ENCODE peak calls at places on chromosomes 3 and 15, in ten cellular contexts. One of them, this sample, is unnamed.

GRCh38 chr3:185699927-185700326 is 113.8 kb downstream of the SENP2 start:
- DNase-seq in K562: no peak
- DNase-seq in astrocyte of the spinal cord: no peak
- DNase-seq in heart right ventricle: no peak
- DNase-seq in fibroblast of the aortic adventitia: no peak
- DNase-seq in hepatocyte: no peak
- DNase-seq in effector memory CD4-positive, alpha-beta T cell: no peak
- DNase-seq in AG04450: no peak
- DNase-seq in aorta: no peak
- DNase-seq in tibial artery: no peak
- DNase-seq in this sample: no peak

GRCh38 chr3:171160326-171160725 is 133.8 kb upstream of the SLC2A2 start:
- DNase-seq in AG04450: no peak
- DNase-seq in heart right ventricle: no peak
- DNase-seq in hepatocyte: no peak
- DNase-seq in tibial artery: no peak
- DNase-seq in astrocyte of the spinal cord: no peak
- DNase-seq in effector memory CD4-positive, alpha-beta T cell: no peak
- DNase-seq in fibroblast of the aortic adventitia: peak; percentile 48
- DNase-seq in K562: no peak
- DNase-seq in aorta: no peak
- DNase-seq in this sample: no peak

GRCh38 chr3:109089265-109089664 is 28.7 kb downstream of the MORC1 start:
- DNase-seq in aorta: no peak
- DNase-seq in fibroblast of the aortic adventitia: no peak
- DNase-seq in K562: no peak
- DNase-seq in hepatocyte: no peak
- DNase-seq in astrocyte of the spinal cord: no peak
- DNase-seq in AG04450: no peak
- DNase-seq in tibial artery: no peak
- DNase-seq in effector memory CD4-positive, alpha-beta T cell: no peak
- DNase-seq in heart right ventricle: no peak
- DNase-seq in this sample: no peak

GRCh38 chr3:107993771-107994170 is 97.1 kb downstream of the CD47 start:
- DNase-seq in K562: no peak
- DNase-seq in hepatocyte: no peak
- DNase-seq in heart right ventricle: no peak
- DNase-seq in tibial artery: no peak
- DNase-seq in effector memory CD4-positive, alpha-beta T cell: no peak
- DNase-seq in astrocyte of the spinal cord: no peak
- DNase-seq in fibroblast of the aortic adventitia: peak; percentile 87
- DNase-seq in aorta: no peak
- DNase-seq in AG04450: no peak
- DNase-seq in this sample: no peak

GRCh38 chr15:47872869-47873301 is 155.6 kb downstream of the SEMA6D start:
- DNase-seq in hepatocyte: no peak
- DNase-seq in K562: no peak
- DNase-seq in astrocyte of the spinal cord: no peak
- DNase-seq in aorta: no peak
- DNase-seq in fibroblast of the aortic adventitia: no peak
- DNase-seq in effector memory CD4-positive, alpha-beta T cell: no peak
- DNase-seq in tibial artery: peak; percentile 36
- DNase-seq in AG04450: no peak
- DNase-seq in heart right ventricle: no peak
- DNase-seq in this sample: no peak

GRCh38 chr3:195815169-195815771 is 3.5 kb upstream of the MUC4 start:
- DNase-seq in heart right ventricle: no peak
- DNase-seq in tibial artery: no peak
- DNase-seq in hepatocyte: peak; percentile 54
- DNase-seq in aorta: peak; percentile 39
- DNase-seq in K562: no peak
- DNase-seq in fibroblast of the aortic adventitia: no peak
- DNase-seq in effector memory CD4-positive, alpha-beta T cell: no peak
- DNase-seq in astrocyte of the spinal cord: peak; percentile 14
- DNase-seq in AG04450: no peak
- DNase-seq in this sample: peak; percentile 12

GRCh38 chr15:98648654-98649537 is 557 bp downstream of the IGF1R start:
- DNase-seq in effector memory CD4-positive, alpha-beta T cell: no peak
- DNase-seq in aorta: peak; percentile 70
- DNase-seq in fibroblast of the aortic adventitia: peak; percentile 43
- DNase-seq in AG04450: no peak
- DNase-seq in astrocyte of the spinal cord: peak; percentile 58
- DNase-seq in tibial artery: no peak
- DNase-seq in hepatocyte: peak; percentile 79
- DNase-seq in heart right ventricle: peak; percentile 63
- DNase-seq in K562: peak; percentile 49
- DNase-seq in this sample: no peak

GRCh38 chr3:175266478-175266877 is 407.3 kb downstream of the NAALADL2 start:
- DNase-seq in fibroblast of the aortic adventitia: peak; percentile 66
- DNase-seq in effector memory CD4-positive, alpha-beta T cell: no peak
- DNase-seq in AG04450: no peak
- DNase-seq in K562: no peak
- DNase-seq in aorta: no peak
- DNase-seq in hepatocyte: no peak
- DNase-seq in astrocyte of the spinal cord: peak; percentile 60
- DNase-seq in tibial artery: no peak
- DNase-seq in heart right ventricle: no peak
- DNase-seq in this sample: no peak

GRCh38 chr3:105905328-105905727 is 36.5 kb upstream of the CBLB start:
- DNase-seq in heart right ventricle: no peak
- DNase-seq in effector memory CD4-positive, alpha-beta T cell: no peak
- DNase-seq in fibroblast of the aortic adventitia: peak; percentile 13
- DNase-seq in hepatocyte: no peak
- DNase-seq in AG04450: no peak
- DNase-seq in astrocyte of the spinal cord: peak; percentile 8
- DNase-seq in aorta: no peak
- DNase-seq in tibial artery: no peak
- DNase-seq in K562: no peak
- DNase-seq in this sample: no peak

GRCh38 chr3:184565421-184566211 is 4.0 kb downstream of the EPHB3 start:
- DNase-seq in fibroblast of the aortic adventitia: peak; percentile 80
- DNase-seq in aorta: peak; percentile 51
- DNase-seq in effector memory CD4-positive, alpha-beta T cell: no peak
- DNase-seq in hepatocyte: peak; percentile 86
- DNase-seq in heart right ventricle: no peak
- DNase-seq in K562: no peak
- DNase-seq in astrocyte of the spinal cord: peak; percentile 86
- DNase-seq in AG04450: peak; percentile 76
- DNase-seq in tibial artery: no peak
- DNase-seq in this sample: no peak

GRCh38 chr3:66144792-66145733 is 75.7 kb upstream of the SLC25A26 start:
- DNase-seq in fibroblast of the aortic adventitia: peak; percentile 48
- DNase-seq in heart right ventricle: no peak
- DNase-seq in effector memory CD4-positive, alpha-beta T cell: no peak
- DNase-seq in astrocyte of the spinal cord: peak; percentile 53
- DNase-seq in hepatocyte: no peak
- DNase-seq in tibial artery: no peak
- DNase-seq in AG04450: no peak
- DNase-seq in K562: no peak
- DNase-seq in aorta: no peak
- DNase-seq in this sample: no peak

GRCh38 chr3:45760878-45761711 is 35.2 kb downstream of the SLC6A20 start:
- DNase-seq in astrocyte of the spinal cord: peak; percentile 52
- DNase-seq in tibial artery: no peak
- DNase-seq in aorta: no peak
- DNase-seq in heart right ventricle: no peak
- DNase-seq in effector memory CD4-positive, alpha-beta T cell: no peak
- DNase-seq in K562: peak; percentile 84
- DNase-seq in hepatocyte: peak; percentile 83
- DNase-seq in AG04450: peak; percentile 55
- DNase-seq in fibroblast of the aortic adventitia: peak; percentile 79
- DNase-seq in this sample: peak; percentile 39

GRCh38 chr3:55826097-55826496 is 339.0 kb upstream of the WNT5A start:
- DNase-seq in fibroblast of the aortic adventitia: no peak
- DNase-seq in astrocyte of the spinal cord: no peak
- DNase-seq in effector memory CD4-positive, alpha-beta T cell: no peak
- DNase-seq in hepatocyte: no peak
- DNase-seq in aorta: no peak
- DNase-seq in K562: no peak
- DNase-seq in tibial artery: no peak
- DNase-seq in AG04450: no peak
- DNase-seq in heart right ventricle: no peak
- DNase-seq in this sample: no peak

GRCh38 chr3:3038201-3038991 is 71.8 kb downstream of the IL5RA start:
- DNase-seq in aorta: no peak
- DNase-seq in K562: no peak
- DNase-seq in effector memory CD4-positive, alpha-beta T cell: no peak
- DNase-seq in hepatocyte: peak; percentile 37
- DNase-seq in fibroblast of the aortic adventitia: no peak
- DNase-seq in tibial artery: peak; percentile 23
- DNase-seq in astrocyte of the spinal cord: no peak
- DNase-seq in heart right ventricle: no peak
- DNase-seq in AG04450: no peak
- DNase-seq in this sample: no peak

GRCh38 chr3:115217678-115218451 is 70.8 kb upstream of the ZBTB20 start:
- DNase-seq in AG04450: peak; percentile 47
- DNase-seq in heart right ventricle: no peak
- DNase-seq in fibroblast of the aortic adventitia: peak; percentile 94
- DNase-seq in hepatocyte: peak; percentile 75
- DNase-seq in K562: peak; percentile 8
- DNase-seq in astrocyte of the spinal cord: peak; percentile 87
- DNase-seq in effector memory CD4-positive, alpha-beta T cell: no peak
- DNase-seq in aorta: no peak
- DNase-seq in tibial artery: no peak
- DNase-seq in this sample: peak; percentile 32

GRCh38 chr3:60250210-60250609 is 1001.0 kb downstream of the FHIT start:
- DNase-seq in AG04450: no peak
- DNase-seq in hepatocyte: no peak
- DNase-seq in K562: no peak
- DNase-seq in tibial artery: no peak
- DNase-seq in astrocyte of the spinal cord: no peak
- DNase-seq in fibroblast of the aortic adventitia: peak; percentile 39
- DNase-seq in aorta: no peak
- DNase-seq in heart right ventricle: no peak
- DNase-seq in effector memory CD4-positive, alpha-beta T cell: no peak
- DNase-seq in this sample: no peak

GRCh38 chr3:100600181-100601042 is 9.0 kb upstream of the ADGRG7 start:
- DNase-seq in hepatocyte: no peak
- DNase-seq in effector memory CD4-positive, alpha-beta T cell: no peak
- DNase-seq in fibroblast of the aortic adventitia: no peak
- DNase-seq in K562: no peak
- DNase-seq in tibial artery: no peak
- DNase-seq in aorta: no peak
- DNase-seq in AG04450: no peak
- DNase-seq in astrocyte of the spinal cord: no peak
- DNase-seq in heart right ventricle: no peak
- DNase-seq in this sample: no peak

GRCh38 chr3:49882182-49882581 is 12.5 kb upstream of the CAMKV start:
- DNase-seq in K562: no peak
- DNase-seq in hepatocyte: no peak
- DNase-seq in AG04450: peak; percentile 21
- DNase-seq in astrocyte of the spinal cord: no peak
- DNase-seq in aorta: no peak
- DNase-seq in fibroblast of the aortic adventitia: peak; percentile 34
- DNase-seq in tibial artery: no peak
- DNase-seq in effector memory CD4-positive, alpha-beta T cell: no peak
- DNase-seq in heart right ventricle: peak; percentile 31
- DNase-seq in this sample: no peak

GRCh38 chr3:48301814-48302194 is 31.7 kb downstream of the SPINK8 start:
- DNase-seq in heart right ventricle: no peak
- DNase-seq in astrocyte of the spinal cord: no peak
- DNase-seq in AG04450: no peak
- DNase-seq in hepatocyte: peak; percentile 40
- DNase-seq in effector memory CD4-positive, alpha-beta T cell: no peak
- DNase-seq in aorta: no peak
- DNase-seq in tibial artery: peak; percentile 33
- DNase-seq in K562: peak; percentile 13
- DNase-seq in fibroblast of the aortic adventitia: peak; percentile 40
- DNase-seq in this sample: peak; percentile 21

GRCh38 chr3:182248349-182248880 is 536.7 kb downstream of the SOX2 start:
- DNase-seq in fibroblast of the aortic adventitia: no peak
- DNase-seq in heart right ventricle: no peak
- DNase-seq in K562: peak; percentile 20
- DNase-seq in AG04450: no peak
- DNase-seq in aorta: no peak
- DNase-seq in effector memory CD4-positive, alpha-beta T cell: no peak
- DNase-seq in astrocyte of the spinal cord: no peak
- DNase-seq in tibial artery: no peak
- DNase-seq in hepatocyte: no peak
- DNase-seq in this sample: peak; percentile 34

GRCh38 chr3:154334973-154335420 is 10.7 kb upstream of the DHX36 start:
- DNase-seq in aorta: no peak
- DNase-seq in effector memory CD4-positive, alpha-beta T cell: no peak
- DNase-seq in K562: peak; percentile 27
- DNase-seq in heart right ventricle: no peak
- DNase-seq in tibial artery: no peak
- DNase-seq in AG04450: peak; percentile 16
- DNase-seq in hepatocyte: peak; percentile 50
- DNase-seq in astrocyte of the spinal cord: peak; percentile 65
- DNase-seq in fibroblast of the aortic adventitia: peak; percentile 64
- DNase-seq in this sample: peak; percentile 20

GRCh38 chr3:50950591-50950990 is 275.9 kb downstream of the DOCK3 start:
- DNase-seq in K562: no peak
- DNase-seq in heart right ventricle: no peak
- DNase-seq in effector memory CD4-positive, alpha-beta T cell: no peak
- DNase-seq in AG04450: no peak
- DNase-seq in fibroblast of the aortic adventitia: no peak
- DNase-seq in tibial artery: no peak
- DNase-seq in astrocyte of the spinal cord: no peak
- DNase-seq in aorta: no peak
- DNase-seq in hepatocyte: no peak
- DNase-seq in this sample: no peak
- H3K4me3 ChIP-seq in K562: no peak overlapping the region
- H3K4me3 ChIP-seq in heart right ventricle: no peak overlapping the region
- H3K4me3 ChIP-seq in effector memory CD4-positive, alpha-beta T cell: no peak overlapping the region
- H3K4me3 ChIP-seq in AG04450: peak overlapping the region; percentile 34
- H3K4me3 ChIP-seq in fibroblast of the aortic adventitia: peak overlapping the region; percentile 40
- H3K4me3 ChIP-seq in tibial artery: no peak overlapping the region
- H3K4me3 ChIP-seq in astrocyte of the spinal cord: no peak overlapping the region
- H3K4me3 ChIP-seq in aorta: no peak overlapping the region
- H3K4me3 ChIP-seq in hepatocyte: no peak overlapping the region
- H3K4me3 ChIP-seq in this sample: no peak overlapping the region

GRCh38 chr3:15470261-15470660 is 42.9 kb downstream of the EAF1 start:
- DNase-seq in effector memory CD4-positive, alpha-beta T cell: no peak
- DNase-seq in K562: no peak
- DNase-seq in heart right ventricle: no peak
- DNase-seq in tibial artery: no peak
- DNase-seq in astrocyte of the spinal cord: no peak
- DNase-seq in AG04450: no peak
- DNase-seq in fibroblast of the aortic adventitia: no peak
- DNase-seq in aorta: no peak
- DNase-seq in hepatocyte: no peak
- DNase-seq in this sample: peak; percentile 25
- H3K4me3 ChIP-seq in effector memory CD4-positive, alpha-beta T cell: no peak overlapping the region
- H3K4me3 ChIP-seq in K562: no peak overlapping the region
- H3K4me3 ChIP-seq in heart right ventricle: no peak overlapping the region
- H3K4me3 ChIP-seq in tibial artery: no peak overlapping the region
- H3K4me3 ChIP-seq in astrocyte of the spinal cord: no peak overlapping the region
- H3K4me3 ChIP-seq in AG04450: no peak overlapping the region
- H3K4me3 ChIP-seq in fibroblast of the aortic adventitia: no peak overlapping the region
- H3K4me3 ChIP-seq in aorta: no peak overlapping the region
- H3K4me3 ChIP-seq in hepatocyte: no peak overlapping the region
- H3K4me3 ChIP-seq in this sample: no peak overlapping the region

GRCh38 chr3:150543531-150543930 is 2.8 kb downstream of the SERP1 start:
- DNase-seq in effector memory CD4-positive, alpha-beta T cell: no peak
- DNase-seq in aorta: no peak
- DNase-seq in AG04450: no peak
- DNase-seq in astrocyte of the spinal cord: no peak
- DNase-seq in hepatocyte: no peak
- DNase-seq in heart right ventricle: no peak
- DNase-seq in fibroblast of the aortic adventitia: no peak
- DNase-seq in tibial artery: no peak
- DNase-seq in K562: no peak
- DNase-seq in this sample: no peak
- H3K4me3 ChIP-seq in effector memory CD4-positive, alpha-beta T cell: no peak overlapping the region
- H3K4me3 ChIP-seq in aorta: no peak overlapping the region
- H3K4me3 ChIP-seq in AG04450: no peak overlapping the region
- H3K4me3 ChIP-seq in astrocyte of the spinal cord: no peak overlapping the region
- H3K4me3 ChIP-seq in hepatocyte: no peak overlapping the region
- H3K4me3 ChIP-seq in heart right ventricle: no peak overlapping the region
- H3K4me3 ChIP-seq in fibroblast of the aortic adventitia: no peak overlapping the region
- H3K4me3 ChIP-seq in tibial artery: no peak overlapping the region
- H3K4me3 ChIP-seq in K562: no peak overlapping the region
- H3K4me3 ChIP-seq in this sample: no peak overlapping the region

GRCh38 chr15:52651114-52651513 is 28.1 kb downstream of the ATOSA start:
- DNase-seq in hepatocyte: no peak
- DNase-seq in K562: no peak
- DNase-seq in AG04450: no peak
- DNase-seq in effector memory CD4-positive, alpha-beta T cell: no peak
- DNase-seq in tibial artery: no peak
- DNase-seq in aorta: no peak
- DNase-seq in fibroblast of the aortic adventitia: no peak
- DNase-seq in heart right ventricle: no peak
- DNase-seq in astrocyte of the spinal cord: no peak
- DNase-seq in this sample: no peak
- H3K4me3 ChIP-seq in hepatocyte: peak overlapping the region; percentile 19
- H3K4me3 ChIP-seq in K562: no peak overlapping the region
- H3K4me3 ChIP-seq in AG04450: peak overlapping the region; percentile 52
- H3K4me3 ChIP-seq in effector memory CD4-positive, alpha-beta T cell: no peak overlapping the region
- H3K4me3 ChIP-seq in tibial artery: no peak overlapping the region
- H3K4me3 ChIP-seq in aorta: no peak overlapping the region
- H3K4me3 ChIP-seq in fibroblast of the aortic adventitia: no peak overlapping the region
- H3K4me3 ChIP-seq in heart right ventricle: no peak overlapping the region
- H3K4me3 ChIP-seq in astrocyte of the spinal cord: peak overlapping the region; percentile 47
- H3K4me3 ChIP-seq in this sample: peak overlapping the region; percentile 51